ENCODE peak calls at places on chromosomes 2 and 18, in four cellular contexts. S is neuronal stem cell, A is A549, P is SK-N-SH. R is an unnamed sample. For H3K4me1, the result is how much of the 10 kb centered on the place peaks cover.

GRCh38 chr2:26530696-26531095 is 52.8 kb upstream of the OTOF start:
- DNase-seq in P (no peak), S (no peak), A (no peak), R (peak)

GRCh38 chr18:44423826-44424225 is 256.9 kb upstream of the SETBP1 start:
- DNase-seq in A (no peak), P (no peak), S (no peak), R (no peak)

GRCh38 chr2:19104503-19104902 is 253.9 kb downstream of the OSR1 start:
- DNase-seq in S (no peak), A (peak), P (no peak), R (no peak)

GRCh38 chr18:64886995-64887394 is 738.1 kb upstream of the LINC00305 start:
- DNase-seq in A (no peak), S (no peak), P (no peak), R (no peak)

GRCh38 chr2:200929334-200930249 is 33.9 kb downstream of the ORC2 start:
- DNase-seq in P (no peak), S (no peak), A (no peak), R (peak)

GRCh38 chr2:147440694-147441093 is 404.1 kb upstream of the ACVR2A start:
- DNase-seq in P (no peak), S (peak), A (no peak), R (no peak)

GRCh38 chr2:232280341-232280740 is 98.2 kb upstream of the ALPP start:
- DNase-seq in S (no peak), P (no peak), A (no peak), R (no peak)

GRCh38 chr18:46294325-46294724 is 190.1 kb downstream of the HAUS1 start:
- DNase-seq in S (no peak), P (no peak), A (no peak), R (no peak)

GRCh38 chr2:6960659-6961058 is 43.4 kb downstream of the RNF144A start:
- DNase-seq in S (no peak), A (no peak), P (no peak), R (no peak)

GRCh38 chr2:231927566-231927890 is 1.3 kb upstream of the NPPC start:
- DNase-seq in A (no peak), P (no peak), S (no peak), R (peak)

GRCh38 chr2:39523308-39524044 is 86.4 kb upstream of the MAP4K3 start:
- DNase-seq in A (peak), S (no peak), P (no peak), R (peak)

GRCh38 chr18:11759456-11759855 is 70.4 kb downstream of the GNAL start:
- DNase-seq in A (no peak), S (no peak), P (no peak), R (no peak)

GRCh38 chr18:44693030-44693784 is 12.5 kb downstream of the SETBP1 start:
- DNase-seq in P (no peak), S (no peak), A (peak), R (peak)

GRCh38 chr2:156087875-156088274 is 244.6 kb downstream of the NR4A2 start:
- DNase-seq in P (no peak), S (no peak), A (peak), R (no peak)

GRCh38 chr2:38170098-38170497 is 94.1 kb upstream of the CYP1B1 start:
- DNase-seq in S (no peak), P (no peak), A (no peak), R (no peak)

GRCh38 chr2:88184762-88185161 is 14.6 kb downstream of the THNSL2 start:
- DNase-seq in P (no peak), S (no peak), A (no peak), R (no peak)

GRCh38 chr2:1744446-1745170 is at the start of gene PXDN:
- DNase-seq in P (peak), A (no peak), S (peak), R (peak)

GRCh38 chr2:140835079-140835478 is 1295.7 kb downstream of the LRP1B start:
- DNase-seq in A (no peak), S (no peak), P (no peak), R (no peak)

GRCh38 chr2:196431957-196432356 is 207.6 kb upstream of the CCDC150 start:
- DNase-seq in A (peak), S (peak), P (peak), R (no peak)

GRCh38 chr2:37325625-37326071 is 1.0 kb upstream of the PRKD3 start:
- DNase-seq in A (no peak), P (no peak), S (no peak), R (no peak)

GRCh38 chr2:79627237-79627636 is 114.4 kb downstream of the CTNNA2 start:
- DNase-seq in P (no peak), A (no peak), S (no peak), R (no peak)

GRCh38 chr2:119659601-119660342 is 19.2 kb upstream of the TMEM177 start:
- DNase-seq in S (peak), A (peak), P (peak), R (no peak)

GRCh38 chr2:50765590-50765989 is 266.3 kb downstream of the NRXN1 start:
- DNase-seq in A (no peak), P (no peak), S (no peak), R (no peak)

GRCh38 chr2:157662401-157662800 is 33.7 kb upstream of the ACVR1C start:
- DNase-seq in A (no peak), S (no peak), P (no peak), R (no peak)

GRCh38 chr18:75524852-75525251 is 97.3 kb upstream of the SMIM21 start:
- DNase-seq in S (no peak), A (no peak), P (no peak), R (no peak)

GRCh38 chr2:164617466-164617865 is 3.8 kb downstream of the GRB14 start:
- DNase-seq in A (no peak), P (no peak), S (no peak), R (peak)

GRCh38 chr2:127098711-127099110 is 8.2 kb downstream of the BIN1 start:
- DNase-seq in A (no peak), S (no peak), P (peak), R (peak)

GRCh38 chr2:179875864-179876263 is 14.5 kb upstream of the ZNF385B start:
- DNase-seq in A (no peak), P (no peak), S (no peak), R (no peak)

GRCh38 chr2:206085742-206086445 is at the start of gene INO80D:
- DNase-seq in P (peak), A (peak), S (peak), R (peak)

GRCh38 chr2:145200307-145200706 is 680.4 kb upstream of the ZEB2 start:
- DNase-seq in A (no peak), P (no peak), S (no peak), R (no peak)

GRCh38 chr2:157302492-157303099 is 23.0 kb downstream of the ERMN start:
- DNase-seq in P (peak), S (peak), A (peak), R (peak)

GRCh38 chr18:50734886-50735285 is 84.9 kb downstream of the MRO start:
- DNase-seq in P (no peak), A (no peak), S (no peak), R (no peak)

GRCh38 chr18:48854780-48855179 is 96.0 kb downstream of the SMAD7 start:
- DNase-seq in S (no peak), P (no peak), A (no peak), R (peak)

GRCh38 chr2:37689751-37690150 is 18.3 kb upstream of the CDC42EP3 start:
- DNase-seq in P (no peak), S (no peak), A (no peak), R (no peak)

GRCh38 chr2:42935692-42936631 is 143.6 kb upstream of the HAAO start:
- DNase-seq in S (no peak), P (no peak), A (no peak), R (peak)

GRCh38 chr2:42936632-42936996 is 144.2 kb upstream of the HAAO start:
- DNase-seq in A (no peak), P (no peak), S (no peak), R (no peak)

GRCh38 chr2:42939411-42940206 is 147.2 kb upstream of the HAAO start:
- DNase-seq in S (no peak), A (no peak), P (no peak), R (peak)

GRCh38 chr2:42938671-42939370 is 146.4 kb upstream of the HAAO start:
- DNase-seq in A (no peak), S (no peak), P (no peak), R (no peak)

GRCh38 chr2:42937171-42937875 is 144.9 kb upstream of the HAAO start:
- DNase-seq in S (no peak), A (no peak), P (no peak), R (peak)
- H3K4me2 ChIP-seq in S (no peak), A (no peak), P (no peak), R (no peak)

GRCh38 chr2:237118731-237119130 is 33.0 kb downstream of the COPS8 start:
- DNase-seq in A (no peak), P (no peak), S (no peak), R (no peak)
- H3K4me1 ChIP-seq in A (under half), P (under half), S (under half), R (under half)

GRCh38 chr18:8717011-8717770 is 11.8 kb downstream of the MTCL1 start:
- DNase-seq in P (no peak), A (no peak), S (no peak), R (no peak)
- H3K4me2 ChIP-seq in P (no peak), A (peak), S (no peak), R (no peak)

GRCh38 chr2:109402980-109403840 is 210.6 kb downstream of the SEPTIN10 start:
- DNase-seq in S (no peak), P (no peak), A (no peak), R (peak)
- H3K4me1 ChIP-seq in S (under half), P (under half), A (under half), R (under half)

DNA sequence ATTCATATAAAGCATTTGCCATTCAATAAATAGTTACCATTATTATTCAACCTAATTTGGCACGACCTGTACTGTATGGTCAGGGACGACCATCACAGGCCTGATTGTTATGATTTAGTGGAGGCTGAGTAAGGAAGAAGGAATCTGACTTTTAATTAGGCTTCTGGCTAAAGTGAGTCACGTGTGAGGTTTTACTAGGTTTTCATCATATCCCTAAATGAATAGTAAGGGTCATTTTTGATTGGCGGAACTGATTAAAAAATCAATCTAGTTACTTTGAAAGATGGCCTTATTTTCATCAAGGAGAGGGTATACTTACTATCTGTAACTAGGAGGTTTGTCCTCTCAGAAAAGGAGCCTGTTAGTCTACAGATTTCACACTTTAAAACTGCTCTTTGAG is 143.4 kb downstream of the ADCYAP1 start:
- DNase-seq in S (no peak), A (no peak), P (no peak), R (no peak)
- H3K4me2 ChIP-seq in S (no peak), A (no peak), P (no peak), R (no peak)